ENCODE peak calls at places on chromosomes 11 and 22, in seven cellular contexts. V is effector memory CD8-positive, alpha-beta T cell; E is myocyte; P is IMR-90; H is neural crest cell; X is esophagus squamous epithelium; U is stimulated activated CD4-positive, alpha-beta T cell treated with anti-CD3 and anti-CD28 coated beads, Interleukin-2, amount 100 ng/mL, for 24 hours. G is an unnamed sample.

GRCh38 chr22:47122441-47123000 is 360.1 kb downstream of the TBC1D22A start:
- DNase-seq in V (no peak), E (no peak), P (no peak), H (no peak), X (no peak), U (no peak), G (no peak)

GRCh38 chr11:129928923-129929692 is 33.7 kb upstream of the NFRKB start:
- DNase-seq in V (no peak), E (no peak), P (no peak), H (no peak), X (no peak), U (no peak), G (no peak)

GRCh38 chr11:47264119-47264915 is 5.6 kb upstream of the MADD start:
- DNase-seq in V (no peak), E (no peak), P (peak), H (no peak), X (no peak), U (no peak), G (no peak)

GRCh38 chr11:20021771-20022362 is 138.4 kb downstream of the DBX1 start:
- DNase-seq in V (no peak), E (no peak), P (no peak), H (no peak), X (no peak), U (no peak), G (peak)

GRCh38 chr11:81495699-81496292 is 1237.9 kb downstream of the FAM181B start:
- DNase-seq in V (no peak), E (no peak), P (no peak), H (no peak), X (no peak), U (no peak), G (no peak)

GRCh38 chr22:35150163-35151107 is 84.5 kb downstream of the ISX start:
- DNase-seq in V (peak), E (peak), P (peak), H (peak), X (no peak), U (peak), G (peak)

GRCh38 chr22:34975721-34976120 is 90.2 kb upstream of the ISX start:
- DNase-seq in V (no peak), E (no peak), P (no peak), H (no peak), X (no peak), U (no peak), G (no peak)

GRCh38 chr11:88288560-88288959 is 49.0 kb downstream of the CTSC start:
- DNase-seq in V (no peak), E (peak), P (peak), H (no peak), X (no peak), U (no peak), G (no peak)

GRCh38 chr22:27183474-27183873 is 526.1 kb downstream of the MIAT start:
- DNase-seq in V (no peak), E (no peak), P (no peak), H (no peak), X (no peak), U (no peak), G (no peak)

GRCh38 chr11:130666781-130667251 is 218.4 kb downstream of the ADAMTS15 start:
- DNase-seq in V (no peak), E (peak), P (peak), H (no peak), X (no peak), U (no peak), G (no peak)

GRCh38 chr22:38569181-38569971 is 607 bp downstream of the DMC1 start:
- DNase-seq in V (no peak), E (no peak), P (no peak), H (no peak), X (no peak), U (no peak), G (no peak)

GRCh38 chr11:120032766-120033390 is 105.0 kb downstream of the TRIM29 start:
- DNase-seq in V (no peak), E (no peak), P (no peak), H (no peak), X (no peak), U (no peak), G (no peak)

GRCh38 chr11:117875397-117876048 is 935 bp downstream of the FXYD6 start:
- DNase-seq in V (peak), E (no peak), P (no peak), H (no peak), X (no peak), U (peak), G (no peak)

GRCh38 chr11:9672918-9673317 is 9.0 kb downstream of the SWAP70 start:
- DNase-seq in V (no peak), E (no peak), P (no peak), H (no peak), X (no peak), U (no peak), G (no peak)

GRCh38 chr11:61477734-61478148 is 30.8 kb upstream of the LRRC10B start:
- DNase-seq in V (peak), E (no peak), P (no peak), H (peak), X (no peak), U (peak), G (peak)

GRCh38 chr11:117874253-117874909 is 2.1 kb downstream of the FXYD6 start:
- DNase-seq in V (no peak), E (no peak), P (no peak), H (no peak), X (no peak), U (no peak), G (no peak)